ENCODE peak calls at places on chromosomes 12 and 14, in six cellular contexts. R is GM12878, V is upper lobe of left lung, F is heart left ventricle, I is right lobe of liver, M is HepG2. E is an unnamed sample.

GRCh38 chr12:93247313-93248057 is 130.2 kb upstream of the NUDT4 start:
- ATAC-seq in R (peak; percentile 3), V (no peak), F (peak; percentile 9), I (no peak), M (peak; percentile 58), E (no peak)

GRCh38 chr12:100128509-100128908 is 14.2 kb downstream of the BLTP3B start:
- ATAC-seq in R (peak; percentile 61), V (no peak), F (peak; percentile 92), I (peak; percentile 75), M (peak; percentile 93), E (peak; percentile 85)

GRCh38 chr12:96295532-96296160 is 101.5 kb downstream of the ELK3 start:
- ATAC-seq in R (peak; percentile 33), V (no peak), F (no peak), I (no peak), M (no peak), E (no peak)

GRCh38 chr14:99203801-99204200 is 68.2 kb downstream of the BCL11B start:
- ATAC-seq in R (no peak), V (no peak), F (no peak), I (no peak), M (no peak), E (no peak)

GRCh38 chr14:92582706-92583452 is 69.3 kb downstream of the RIN3 start:
- ATAC-seq in R (peak; percentile 90), V (no peak), F (no peak), I (no peak), M (no peak), E (no peak)

GRCh38 chr12:15472036-15472435 is 149.7 kb downstream of the PTPRO start:
- ATAC-seq in R (no peak), V (peak; percentile 72), F (no peak), I (peak; percentile 23), M (no peak), E (no peak)

GRCh38 chr14:46988312-46988711 is 336.7 kb upstream of the RPL10L start:
- ATAC-seq in R (no peak), V (no peak), F (no peak), I (no peak), M (no peak), E (no peak)

GRCh38 chr14:97442363-97442762 is 645.2 kb downstream of the VRK1 start:
- ATAC-seq in R (peak; percentile 67), V (no peak), F (no peak), I (no peak), M (no peak), E (no peak)

GRCh38 chr12:80813820-80814219 is 97.1 kb downstream of the MYF5 start:
- ATAC-seq in R (peak; percentile 67), V (no peak), F (no peak), I (no peak), M (no peak), E (no peak)

GRCh38 chr12:90836689-90837088 is 118.3 kb downstream of the CCER1 start:
- ATAC-seq in R (no peak), V (no peak), F (peak; percentile 100), I (peak; percentile 98), M (peak; percentile 68), E (no peak)

GRCh38 chr14:73189651-73190050 is 47.7 kb upstream of the PAPLN start:
- ATAC-seq in R (no peak), V (no peak), F (no peak), I (no peak), M (no peak), E (peak; percentile 19)

GRCh38 chr14:67623114-67623513 is 3.4 kb downstream of the ARG2 start:
- ATAC-seq in R (no peak), V (no peak), F (no peak), I (no peak), M (no peak), E (no peak)

GRCh38 chr14:75229576-75229922 is 49.1 kb upstream of the FOS start:
- ATAC-seq in R (no peak), V (no peak), F (no peak), I (peak; percentile 55), M (no peak), E (no peak)

GRCh38 chr14:34062353-34062973 is 111.6 kb upstream of the EGLN3 start:
- ATAC-seq in R (no peak), V (no peak), F (no peak), I (no peak), M (no peak), E (no peak)

GRCh38 chr12:115422845-115423545 is 739.0 kb upstream of the TBX3 start:
- ATAC-seq in R (no peak), V (no peak), F (no peak), I (no peak), M (no peak), E (no peak)

GRCh38 chr12:132161796-132162507 is 17.7 kb downstream of the NOC4L start:
- ATAC-seq in R (no peak), V (no peak), F (no peak), I (no peak), M (no peak), E (no peak)

GRCh38 chr12:132711169-132711843 is 664 bp downstream of the PGAM5 start:
- ATAC-seq in R (peak; percentile 10), V (no peak), F (peak; percentile 5), I (no peak), M (peak; percentile 7), E (peak; percentile 20)

GRCh38 chr14:71245659-71246361 is 338.6 kb downstream of the PCNX1 start:
- ATAC-seq in R (no peak), V (no peak), F (no peak), I (no peak), M (no peak), E (no peak)

GRCh38 chr14:63663428-63664142 is 21.9 kb upstream of the WDR89 start:
- ATAC-seq in R (peak; percentile 35), V (no peak), F (no peak), I (peak; percentile 27), M (peak; percentile 86), E (no peak)

GRCh38 chr12:3683670-3684069 is 69.2 kb downstream of the CRACR2A start:
- ATAC-seq in R (no peak), V (no peak), F (peak; percentile 22), I (no peak), M (no peak), E (no peak)

GRCh38 chr14:54503476-54503875 is 6.2 kb upstream of the CGRRF1 start:
- ATAC-seq in R (peak; percentile 68), V (peak; percentile 39), F (peak; percentile 45), I (peak; percentile 65), M (peak; percentile 77), E (no peak)

GRCh38 chr14:95326987-95327386 is 7.3 kb upstream of the CLMN start:
- ATAC-seq in R (peak; percentile 46), V (no peak), F (no peak), I (no peak), M (no peak), E (no peak)

GRCh38 chr12:31029916-31030562 is 43.6 kb upstream of the DDX11 start:
- ATAC-seq in R (no peak), V (no peak), F (peak; percentile 97), I (no peak), M (no peak), E (no peak)

GRCh38 chr12:53034459-53034858 is 15.4 kb upstream of the TNS2 start:
- ATAC-seq in R (no peak), V (no peak), F (no peak), I (no peak), M (no peak), E (no peak)

GRCh38 chr12:131915774-131916173 is 13.3 kb upstream of the PUS1 start:
- ATAC-seq in R (no peak), V (no peak), F (no peak), I (no peak), M (no peak), E (no peak)

GRCh38 chr14:98937712-98938505 is 334.1 kb downstream of the BCL11B start:
- ATAC-seq in R (no peak), V (no peak), F (no peak), I (no peak), M (no peak), E (no peak)

GRCh38 chr14:89959853-89960493 is 4.2 kb downstream of the TDP1 start:
- ATAC-seq in R (no peak), V (no peak), F (no peak), I (no peak), M (no peak), E (no peak)

DNA sequence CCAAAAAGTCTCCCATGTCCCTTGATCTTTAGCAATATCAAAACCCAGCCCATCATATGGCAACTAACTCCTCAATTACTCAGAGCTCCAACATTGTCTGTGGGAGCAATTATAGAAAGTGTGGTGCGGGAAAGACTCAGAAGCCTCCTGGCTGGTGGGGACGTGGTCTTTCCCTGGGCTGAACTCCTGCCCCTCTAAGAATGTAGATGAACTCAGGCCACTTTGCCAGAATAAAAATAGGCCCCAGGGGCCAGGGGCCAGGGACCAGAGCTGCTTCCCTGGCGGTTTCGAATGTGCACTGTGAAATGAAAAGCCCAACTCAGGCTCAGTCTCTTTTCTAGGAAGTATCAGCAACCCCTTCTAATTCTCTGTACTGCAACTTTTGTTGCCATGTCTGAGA is 129.6 kb downstream of the SLC38A6 start:
- ATAC-seq in R (no peak), V (no peak), F (no peak), I (no peak), M (no peak), E (no peak)
- H3K4me1 ChIP-seq in R (no peaks in the 10 kb centered on the region), V (peaks cover 5% of the 10 kb centered on the region), F (peaks cover 18% of the 10 kb centered on the region), I (no peaks in the 10 kb centered on the region), M (peaks cover 23% of the 10 kb centered on the region), E (peaks cover 13% of the 10 kb centered on the region)

DNA sequence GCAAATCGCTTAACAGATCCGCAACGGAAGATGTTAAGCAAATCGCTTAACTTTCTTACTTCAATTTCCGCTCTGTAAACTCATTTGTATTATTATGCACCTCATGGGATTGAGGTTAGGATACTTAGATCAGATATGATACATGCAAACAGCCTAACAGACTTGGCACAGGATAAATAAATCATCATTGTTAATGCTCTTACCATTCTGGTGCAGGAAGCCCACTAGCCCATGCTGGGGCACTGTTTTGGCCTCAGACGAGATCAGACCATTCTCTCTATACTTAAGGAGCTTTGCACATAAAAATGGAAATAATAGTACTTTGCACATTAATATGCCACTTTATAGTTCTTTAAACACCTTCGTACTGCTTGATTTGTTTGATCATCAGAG is 445 bp downstream of the NCAPD2 start:
- ATAC-seq in R (peak; percentile 13), V (no peak), F (no peak), I (no peak), M (no peak), E (no peak)
- TF ChIP-seq POLR2A in R (no peak), V (no peak), F (no peak), I (no peak), M (no peak), E (no peak)

GRCh38 chr14:91410781-91411536 is 6.7 kb downstream of the CCDC88C start:
- ATAC-seq in R (peak; percentile 44), V (no peak), F (no peak), I (no peak), M (no peak), E (no peak)

GRCh38 chr14:91414475-91415342 is 2.9 kb downstream of the CCDC88C start:
- ATAC-seq in R (no peak), V (no peak), F (no peak), I (no peak), M (no peak), E (no peak)

GRCh38 chr14:91412939-91413338 is 4.7 kb downstream of the CCDC88C start:
- ATAC-seq in R (no peak), V (no peak), F (no peak), I (no peak), M (peak; percentile 18), E (no peak)

GRCh38 chr14:91415794-91416743 is 1.6 kb downstream of the CCDC88C start:
- ATAC-seq in R (peak; percentile 72), V (peak; percentile 8), F (no peak), I (no peak), M (no peak), E (no peak)

GRCh38 chr14:91413547-91414474 is 3.8 kb downstream of the CCDC88C start:
- ATAC-seq in R (no peak), V (peak; percentile 75), F (no peak), I (no peak), M (no peak), E (no peak)
- H3K4me3 ChIP-seq in R (peak overlapping the region; percentile 88), V (no peak overlapping the region), F (no peak overlapping the region), I (no peak overlapping the region), M (no peak overlapping the region), E (no peak overlapping the region)

GRCh38 chr12:46452061-46452615 is 79.6 kb upstream of the SLC38A2 start:
- ATAC-seq in R (no peak), V (no peak), F (no peak), I (no peak), M (peak; percentile 60), E (no peak)
- H3K4me1 ChIP-seq in R (no peaks in the 10 kb centered on the region), V (peaks cover 12% of the 10 kb centered on the region), F (peaks cover 17% of the 10 kb centered on the region), I (no peaks in the 10 kb centered on the region), M (peaks cover 67% of the 10 kb centered on the region), E (no peaks in the 10 kb centered on the region)